ENCODE peak calls at places on chromosome 7, in ten cellular contexts. W, C, M, Y, N, I, S, T, P and Q are unnamed samples.
A peak's percentile ranks its signal among the peaks of the same experiment; 100 is the strongest.

GRCh38 chr7:104106106-104106505 is 101.7 kb downstream of the ORC5 start:
- DNase-seq in W (peak; percentile 5), C (no peak), M (no peak), Y (no peak), N (no peak), I (no peak), S (no peak), T (no peak), P (peak; percentile 34), Q (no peak)

GRCh38 chr7:11505471-11505870 is 326.5 kb downstream of the THSD7A start:
- DNase-seq in W (no peak), C (no peak), M (no peak), Y (no peak), N (no peak), I (no peak), S (no peak), T (no peak), P (no peak), Q (no peak)

GRCh38 chr7:36281945-36282727 is 107.5 kb upstream of the ANLN start:
- DNase-seq in W (no peak), C (no peak), M (no peak), Y (no peak), N (no peak), I (no peak), S (no peak), T (peak; percentile 1), P (peak; percentile 42), Q (no peak)

GRCh38 chr7:95110707-95111106 is 203.3 kb downstream of the PPP1R9A start:
- DNase-seq in W (no peak), C (no peak), M (no peak), Y (no peak), N (no peak), I (no peak), S (no peak), T (no peak), P (no peak), Q (no peak)

GRCh38 chr7:117283371-117283770 is 39.5 kb downstream of the WNT2 start:
- DNase-seq in W (no peak), C (no peak), M (no peak), Y (no peak), N (no peak), I (no peak), S (no peak), T (no peak), P (peak; percentile 88), Q (no peak)

GRCh38 chr7:84669177-84669732 is 474.7 kb upstream of the SEMA3A start:
- DNase-seq in W (no peak), C (no peak), M (no peak), Y (no peak), N (peak; percentile 29), I (no peak), S (no peak), T (no peak), P (no peak), Q (no peak)

GRCh38 chr7:17638727-17639126 is 301.6 kb downstream of the SNX13 start:
- DNase-seq in W (no peak), C (no peak), M (no peak), Y (no peak), N (no peak), I (no peak), S (no peak), T (no peak), P (no peak), Q (no peak)

GRCh38 chr7:92496876-92497275 is 19.1 kb upstream of the ERVW-1 start:
- DNase-seq in W (no peak), C (no peak), M (no peak), Y (no peak), N (no peak), I (no peak), S (no peak), T (no peak), P (peak; percentile 49), Q (no peak)

GRCh38 chr7:132030883-132031282 is 474.5 kb upstream of the PODXL start:
- DNase-seq in W (no peak), C (no peak), M (no peak), Y (no peak), N (no peak), I (no peak), S (no peak), T (no peak), P (no peak), Q (no peak)